ENCODE peak calls at places on chromosomes 6 and 20, in nine cellular contexts. U, A, H, R, O, P, T, N and W are unnamed samples.

GRCh38 chr20:53210041-53210440 is 237.9 kb downstream of the TSHZ2 start:
- DNase-seq in U (no peak), A (no peak), H (no peak), R (no peak), O (no peak), P (no peak), T (no peak), N (no peak), W (no peak)

GRCh38 chr6:155026366-155027045 is 31.4 kb downstream of the TIAM2 start:
- DNase-seq in U (no peak), A (peak), H (no peak), R (peak), O (no peak), P (peak), T (peak), N (no peak), W (peak)

GRCh38 chr6:127606131-127606562 is 29.2 kb downstream of the C6orf58 start:
- DNase-seq in U (no peak), A (peak), H (no peak), R (no peak), O (peak), P (no peak), T (peak), N (no peak), W (peak)

GRCh38 chr20:51093240-51093763 is 70.4 kb upstream of the KCNG1 start:
- DNase-seq in U (no peak), A (no peak), H (no peak), R (no peak), O (no peak), P (no peak), T (no peak), N (no peak), W (no peak)

GRCh38 chr6:125207956-125208355 is 54.4 kb downstream of the TPD52L1 start:
- DNase-seq in U (no peak), A (peak), H (no peak), R (peak), O (no peak), P (no peak), T (peak), N (no peak), W (no peak)

GRCh38 chr6:16953905-16954304 is 147.9 kb upstream of the STMND1 start:
- DNase-seq in U (no peak), A (no peak), H (no peak), R (no peak), O (no peak), P (no peak), T (no peak), N (no peak), W (no peak)

GRCh38 chr20:25099580-25099979 is 17.6 kb upstream of the VSX1 start:
- DNase-seq in U (no peak), A (no peak), H (no peak), R (no peak), O (no peak), P (no peak), T (no peak), N (no peak), W (no peak)

GRCh38 chr6:142537612-142538478 is 236.0 kb downstream of the ADGRG6 start:
- DNase-seq in U (no peak), A (peak), H (peak), R (no peak), O (no peak), P (no peak), T (peak), N (peak), W (peak)

GRCh38 chr20:42193119-42193518 is 574.9 kb upstream of the CHD6 start:
- DNase-seq in U (no peak), A (no peak), H (no peak), R (no peak), O (no peak), P (no peak), T (no peak), N (no peak), W (no peak)

GRCh38 chr6:21228411-21228810 is 365.1 kb upstream of the SOX4 start:
- DNase-seq in U (no peak), A (no peak), H (no peak), R (no peak), O (no peak), P (no peak), T (peak), N (no peak), W (no peak)